ENCODE peak calls at places on chromosomes 11 and 22, in nine cellular contexts. One of them, this sample, is unnamed.

GRCh38 chr22:40001800-40002577 is 7.2 kb downstream of the FAM83F start:
- DNase-seq in CD8-positive, alpha-beta memory T cell: no peak
- DNase-seq in HS-5: no peak
- DNase-seq in SJSA1: no peak
- DNase-seq in astrocyte of the spinal cord: no peak
- DNase-seq in anterior cingulate cortex: no peak
- DNase-seq in activated T-helper 9 cell treated with anti-CD3 and anti-CD28 coated beads, Interleukin-2, amount 50 U/mL, for 16 hours: no peak
- DNase-seq in COR-L47: no peak
- DNase-seq in germinal center: no peak
- DNase-seq in this sample: no peak

GRCh38 chr11:17354070-17354924 is 2.7 kb downstream of the NCR3LG1 start:
- DNase-seq in CD8-positive, alpha-beta memory T cell: peak; percentile 53
- DNase-seq in HS-5: no peak
- DNase-seq in SJSA1: peak; percentile 70
- DNase-seq in astrocyte of the spinal cord: peak; percentile 69
- DNase-seq in anterior cingulate cortex: no peak
- DNase-seq in activated T-helper 9 cell treated with anti-CD3 and anti-CD28 coated beads, Interleukin-2, amount 50 U/mL, for 16 hours: peak; percentile 17
- DNase-seq in COR-L47: peak; percentile 53
- DNase-seq in germinal center: peak; percentile 78
- DNase-seq in this sample: peak; percentile 83

GRCh38 chr11:10931761-10932700 is 74.2 kb upstream of the ZBED5 start:
- DNase-seq in CD8-positive, alpha-beta memory T cell: no peak
- DNase-seq in HS-5: no peak
- DNase-seq in SJSA1: no peak
- DNase-seq in astrocyte of the spinal cord: no peak
- DNase-seq in anterior cingulate cortex: no peak
- DNase-seq in activated T-helper 9 cell treated with anti-CD3 and anti-CD28 coated beads, Interleukin-2, amount 50 U/mL, for 16 hours: no peak
- DNase-seq in COR-L47: no peak
- DNase-seq in germinal center: no peak
- DNase-seq in this sample: peak; percentile 42

GRCh38 chr11:88292156-88292844 is 45.2 kb downstream of the CTSC start:
- DNase-seq in CD8-positive, alpha-beta memory T cell: no peak
- DNase-seq in HS-5: peak; percentile 52
- DNase-seq in SJSA1: no peak
- DNase-seq in astrocyte of the spinal cord: peak; percentile 20
- DNase-seq in anterior cingulate cortex: no peak
- DNase-seq in activated T-helper 9 cell treated with anti-CD3 and anti-CD28 coated beads, Interleukin-2, amount 50 U/mL, for 16 hours: no peak
- DNase-seq in COR-L47: peak; percentile 78
- DNase-seq in germinal center: no peak
- DNase-seq in this sample: no peak

GRCh38 chr11:3807856-3808845 is at the start of gene PGAP2:
- DNase-seq in CD8-positive, alpha-beta memory T cell: peak; percentile 54
- DNase-seq in HS-5: no peak
- DNase-seq in SJSA1: peak; percentile 57
- DNase-seq in astrocyte of the spinal cord: peak; percentile 31
- DNase-seq in anterior cingulate cortex: peak; percentile 30
- DNase-seq in activated T-helper 9 cell treated with anti-CD3 and anti-CD28 coated beads, Interleukin-2, amount 50 U/mL, for 16 hours: peak; percentile 48
- DNase-seq in COR-L47: peak; percentile 63
- DNase-seq in germinal center: peak; percentile 80
- DNase-seq in this sample: peak; percentile 83

GRCh38 chr11:83835423-83835822 is 549.3 kb upstream of the CCDC90B start:
- DNase-seq in CD8-positive, alpha-beta memory T cell: no peak
- DNase-seq in HS-5: no peak
- DNase-seq in SJSA1: no peak
- DNase-seq in astrocyte of the spinal cord: peak; percentile 24
- DNase-seq in anterior cingulate cortex: no peak
- DNase-seq in activated T-helper 9 cell treated with anti-CD3 and anti-CD28 coated beads, Interleukin-2, amount 50 U/mL, for 16 hours: no peak
- DNase-seq in COR-L47: no peak
- DNase-seq in germinal center: no peak
- DNase-seq in this sample: peak; percentile 16

GRCh38 chr22:48753752-48754517 is 1073.7 kb downstream of the BRD1 start:
- DNase-seq in CD8-positive, alpha-beta memory T cell: no peak
- DNase-seq in HS-5: no peak
- DNase-seq in SJSA1: no peak
- DNase-seq in astrocyte of the spinal cord: no peak
- DNase-seq in anterior cingulate cortex: no peak
- DNase-seq in activated T-helper 9 cell treated with anti-CD3 and anti-CD28 coated beads, Interleukin-2, amount 50 U/mL, for 16 hours: no peak
- DNase-seq in COR-L47: no peak
- DNase-seq in germinal center: no peak
- DNase-seq in this sample: no peak

GRCh38 chr22:50306753-50307749 is at the start of gene PLXNB2:
- DNase-seq in CD8-positive, alpha-beta memory T cell: peak; percentile 31
- DNase-seq in HS-5: no peak
- DNase-seq in SJSA1: peak; percentile 59
- DNase-seq in astrocyte of the spinal cord: peak; percentile 84
- DNase-seq in anterior cingulate cortex: peak; percentile 73
- DNase-seq in activated T-helper 9 cell treated with anti-CD3 and anti-CD28 coated beads, Interleukin-2, amount 50 U/mL, for 16 hours: no peak
- DNase-seq in COR-L47: peak; percentile 80
- DNase-seq in germinal center: peak; percentile 66
- DNase-seq in this sample: peak; percentile 95

GRCh38 chr11:128630367-128631230 is 43.2 kb upstream of the ETS1 start:
- DNase-seq in CD8-positive, alpha-beta memory T cell: peak; percentile 84
- DNase-seq in HS-5: peak; percentile 68
- DNase-seq in SJSA1: peak; percentile 60
- DNase-seq in astrocyte of the spinal cord: peak; percentile 83
- DNase-seq in anterior cingulate cortex: peak; percentile 50
- DNase-seq in activated T-helper 9 cell treated with anti-CD3 and anti-CD28 coated beads, Interleukin-2, amount 50 U/mL, for 16 hours: peak; percentile 85
- DNase-seq in COR-L47: peak; percentile 77
- DNase-seq in germinal center: peak; percentile 77
- DNase-seq in this sample: peak; percentile 81

GRCh38 chr11:96622026-96622634 is 232.3 kb downstream of the JRKL start:
- DNase-seq in CD8-positive, alpha-beta memory T cell: no peak
- DNase-seq in HS-5: no peak
- DNase-seq in SJSA1: no peak
- DNase-seq in astrocyte of the spinal cord: no peak
- DNase-seq in anterior cingulate cortex: no peak
- DNase-seq in activated T-helper 9 cell treated with anti-CD3 and anti-CD28 coated beads, Interleukin-2, amount 50 U/mL, for 16 hours: no peak
- DNase-seq in COR-L47: no peak
- DNase-seq in germinal center: no peak
- DNase-seq in this sample: no peak

GRCh38 chr11:117796456-117797428 is at the start of gene DSCAML1:
- DNase-seq in CD8-positive, alpha-beta memory T cell: no peak
- DNase-seq in HS-5: no peak
- DNase-seq in SJSA1: no peak
- DNase-seq in astrocyte of the spinal cord: no peak
- DNase-seq in anterior cingulate cortex: peak; percentile 43
- DNase-seq in activated T-helper 9 cell treated with anti-CD3 and anti-CD28 coated beads, Interleukin-2, amount 50 U/mL, for 16 hours: no peak
- DNase-seq in COR-L47: peak; percentile 30
- DNase-seq in germinal center: no peak
- DNase-seq in this sample: peak; percentile 63

GRCh38 chr11:14971865-14972580 is at the start of gene CALCA:
- DNase-seq in CD8-positive, alpha-beta memory T cell: no peak
- DNase-seq in HS-5: no peak
- DNase-seq in SJSA1: no peak
- DNase-seq in astrocyte of the spinal cord: no peak
- DNase-seq in anterior cingulate cortex: no peak
- DNase-seq in activated T-helper 9 cell treated with anti-CD3 and anti-CD28 coated beads, Interleukin-2, amount 50 U/mL, for 16 hours: no peak
- DNase-seq in COR-L47: no peak
- DNase-seq in germinal center: no peak
- DNase-seq in this sample: no peak

GRCh38 chr11:94141511-94142307 is 13.1 kb downstream of the PANX1 start:
- DNase-seq in CD8-positive, alpha-beta memory T cell: no peak
- DNase-seq in HS-5: no peak
- DNase-seq in SJSA1: no peak
- DNase-seq in astrocyte of the spinal cord: no peak
- DNase-seq in anterior cingulate cortex: no peak
- DNase-seq in activated T-helper 9 cell treated with anti-CD3 and anti-CD28 coated beads, Interleukin-2, amount 50 U/mL, for 16 hours: no peak
- DNase-seq in COR-L47: no peak
- DNase-seq in germinal center: no peak
- DNase-seq in this sample: no peak

GRCh38 chr22:35797411-35797810 is 79.7 kb downstream of the APOL5 start:
- DNase-seq in CD8-positive, alpha-beta memory T cell: no peak
- DNase-seq in HS-5: no peak
- DNase-seq in SJSA1: no peak
- DNase-seq in astrocyte of the spinal cord: no peak
- DNase-seq in anterior cingulate cortex: no peak
- DNase-seq in activated T-helper 9 cell treated with anti-CD3 and anti-CD28 coated beads, Interleukin-2, amount 50 U/mL, for 16 hours: no peak
- DNase-seq in COR-L47: no peak
- DNase-seq in germinal center: no peak
- DNase-seq in this sample: no peak

GRCh38 chr11:60477035-60477445 is 15.5 kb upstream of the MS4A12 start:
- DNase-seq in CD8-positive, alpha-beta memory T cell: no peak
- DNase-seq in HS-5: no peak
- DNase-seq in SJSA1: no peak
- DNase-seq in astrocyte of the spinal cord: no peak
- DNase-seq in anterior cingulate cortex: no peak
- DNase-seq in activated T-helper 9 cell treated with anti-CD3 and anti-CD28 coated beads, Interleukin-2, amount 50 U/mL, for 16 hours: no peak
- DNase-seq in COR-L47: no peak
- DNase-seq in germinal center: peak; percentile 61
- DNase-seq in this sample: no peak

GRCh38 chr11:118956094-118956846 is at the start of gene UPK2:
- DNase-seq in CD8-positive, alpha-beta memory T cell: peak; percentile 83
- DNase-seq in HS-5: peak; percentile 33
- DNase-seq in SJSA1: peak; percentile 45
- DNase-seq in astrocyte of the spinal cord: peak; percentile 67
- DNase-seq in anterior cingulate cortex: peak; percentile 64
- DNase-seq in activated T-helper 9 cell treated with anti-CD3 and anti-CD28 coated beads, Interleukin-2, amount 50 U/mL, for 16 hours: peak; percentile 81
- DNase-seq in COR-L47: peak; percentile 80
- DNase-seq in germinal center: peak; percentile 92
- DNase-seq in this sample: peak; percentile 90

GRCh38 chr11:7448126-7448525 is 37.2 kb upstream of the OLFML1 start:
- DNase-seq in CD8-positive, alpha-beta memory T cell: no peak
- DNase-seq in HS-5: no peak
- DNase-seq in SJSA1: no peak
- DNase-seq in astrocyte of the spinal cord: no peak
- DNase-seq in anterior cingulate cortex: no peak
- DNase-seq in activated T-helper 9 cell treated with anti-CD3 and anti-CD28 coated beads, Interleukin-2, amount 50 U/mL, for 16 hours: no peak
- DNase-seq in COR-L47: no peak
- DNase-seq in germinal center: no peak
- DNase-seq in this sample: no peak

GRCh38 chr11:18692941-18693760 is 5.4 kb upstream of the TMEM86A start:
- DNase-seq in CD8-positive, alpha-beta memory T cell: no peak
- DNase-seq in HS-5: no peak
- DNase-seq in SJSA1: no peak
- DNase-seq in astrocyte of the spinal cord: no peak
- DNase-seq in anterior cingulate cortex: no peak
- DNase-seq in activated T-helper 9 cell treated with anti-CD3 and anti-CD28 coated beads, Interleukin-2, amount 50 U/mL, for 16 hours: no peak
- DNase-seq in COR-L47: no peak
- DNase-seq in germinal center: no peak
- DNase-seq in this sample: no peak

GRCh38 chr11:74731301-74732094 is at the start of gene CHRDL2:
- DNase-seq in CD8-positive, alpha-beta memory T cell: no peak
- DNase-seq in HS-5: no peak
- DNase-seq in SJSA1: no peak
- DNase-seq in astrocyte of the spinal cord: no peak
- DNase-seq in anterior cingulate cortex: no peak
- DNase-seq in activated T-helper 9 cell treated with anti-CD3 and anti-CD28 coated beads, Interleukin-2, amount 50 U/mL, for 16 hours: no peak
- DNase-seq in COR-L47: no peak
- DNase-seq in germinal center: peak; percentile 22
- DNase-seq in this sample: no peak

GRCh38 chr11:71266114-71266833 is 13.9 kb upstream of the SHANK2 start:
- DNase-seq in CD8-positive, alpha-beta memory T cell: no peak
- DNase-seq in HS-5: no peak
- DNase-seq in SJSA1: no peak
- DNase-seq in astrocyte of the spinal cord: no peak
- DNase-seq in anterior cingulate cortex: no peak
- DNase-seq in activated T-helper 9 cell treated with anti-CD3 and anti-CD28 coated beads, Interleukin-2, amount 50 U/mL, for 16 hours: no peak
- DNase-seq in COR-L47: no peak
- DNase-seq in germinal center: no peak
- DNase-seq in this sample: no peak

GRCh38 chr11:61840371-61840770 is 12.3 kb downstream of the FADS2 start:
- DNase-seq in CD8-positive, alpha-beta memory T cell: no peak
- DNase-seq in HS-5: no peak
- DNase-seq in SJSA1: no peak
- DNase-seq in astrocyte of the spinal cord: no peak
- DNase-seq in anterior cingulate cortex: no peak
- DNase-seq in activated T-helper 9 cell treated with anti-CD3 and anti-CD28 coated beads, Interleukin-2, amount 50 U/mL, for 16 hours: no peak
- DNase-seq in COR-L47: no peak
- DNase-seq in germinal center: no peak
- DNase-seq in this sample: no peak

GRCh38 chr22:25582946-25583345 is 18.5 kb downstream of the GRK3 start:
- DNase-seq in CD8-positive, alpha-beta memory T cell: no peak
- DNase-seq in HS-5: peak; percentile 30
- DNase-seq in SJSA1: peak; percentile 60
- DNase-seq in astrocyte of the spinal cord: no peak
- DNase-seq in anterior cingulate cortex: no peak
- DNase-seq in activated T-helper 9 cell treated with anti-CD3 and anti-CD28 coated beads, Interleukin-2, amount 50 U/mL, for 16 hours: no peak
- DNase-seq in COR-L47: no peak
- DNase-seq in germinal center: no peak
- DNase-seq in this sample: no peak

GRCh38 chr11:44559207-44559943 is 6.1 kb upstream of the CD82 start:
- DNase-seq in CD8-positive, alpha-beta memory T cell: no peak
- DNase-seq in HS-5: no peak
- DNase-seq in SJSA1: no peak
- DNase-seq in astrocyte of the spinal cord: no peak
- DNase-seq in anterior cingulate cortex: no peak
- DNase-seq in activated T-helper 9 cell treated with anti-CD3 and anti-CD28 coated beads, Interleukin-2, amount 50 U/mL, for 16 hours: no peak
- DNase-seq in COR-L47: no peak
- DNase-seq in germinal center: peak; percentile 53
- DNase-seq in this sample: peak; percentile 53

GRCh38 chr11:114553642-114554041 is 6.0 kb downstream of the NXPE1 start:
- DNase-seq in CD8-positive, alpha-beta memory T cell: no peak
- DNase-seq in HS-5: no peak
- DNase-seq in SJSA1: no peak
- DNase-seq in astrocyte of the spinal cord: no peak
- DNase-seq in anterior cingulate cortex: no peak
- DNase-seq in activated T-helper 9 cell treated with anti-CD3 and anti-CD28 coated beads, Interleukin-2, amount 50 U/mL, for 16 hours: no peak
- DNase-seq in COR-L47: no peak
- DNase-seq in germinal center: no peak
- DNase-seq in this sample: no peak

GRCh38 chr11:88246680-88247079 is 71.4 kb upstream of the RAB38 start:
- DNase-seq in CD8-positive, alpha-beta memory T cell: no peak
- DNase-seq in HS-5: peak; percentile 87
- DNase-seq in SJSA1: no peak
- DNase-seq in astrocyte of the spinal cord: peak; percentile 75
- DNase-seq in anterior cingulate cortex: no peak
- DNase-seq in activated T-helper 9 cell treated with anti-CD3 and anti-CD28 coated beads, Interleukin-2, amount 50 U/mL, for 16 hours: no peak
- DNase-seq in COR-L47: no peak
- DNase-seq in germinal center: no peak
- DNase-seq in this sample: no peak

GRCh38 chr22:49487950-49488349 is 339.7 kb downstream of the BRD1 start:
- DNase-seq in CD8-positive, alpha-beta memory T cell: no peak
- DNase-seq in HS-5: no peak
- DNase-seq in SJSA1: no peak
- DNase-seq in astrocyte of the spinal cord: no peak
- DNase-seq in anterior cingulate cortex: no peak
- DNase-seq in activated T-helper 9 cell treated with anti-CD3 and anti-CD28 coated beads, Interleukin-2, amount 50 U/mL, for 16 hours: no peak
- DNase-seq in COR-L47: no peak
- DNase-seq in germinal center: no peak
- DNase-seq in this sample: no peak